ENCODE peak calls at places on chromosomes 6 and 20, in four cellular contexts. P, W, K and F are unnamed samples.

GRCh38 chr20:56460459-56460858 is 8.0 kb upstream of the RTF2 start:
- DNase-seq in W (no peak), P (no peak), K (no peak), F (no peak)

GRCh38 chr20:63653041-63653973 is at the start of gene STMN3:
- DNase-seq in W (peak), K (peak), P (peak), F (peak)

GRCh38 chr20:44422083-44422482 is 53.6 kb upstream of the TTPAL start:
- DNase-seq in K (no peak), P (no peak), W (no peak), F (no peak)

GRCh38 chr6:73985891-73986290 is 289.9 kb downstream of the CD109 start:
- DNase-seq in P (no peak), W (no peak), K (no peak), F (no peak)

GRCh38 chr20:33992145-33992922 is 1.4 kb upstream of the RALY start:
- DNase-seq in K (no peak), P (no peak), W (no peak), F (no peak)

GRCh38 chr6:167987811-167988495 is 9.5 kb upstream of the KIF25 start:
- DNase-seq in W (no peak), P (no peak), K (no peak), F (no peak)

GRCh38 chr6:46419576-46420002 is 71.7 kb downstream of the RCAN2 start:
- DNase-seq in W (peak), K (peak), P (peak), F (peak)

GRCh38 chr6:157139054-157139708 is 184.1 kb downstream of the TMEM242 start:
- DNase-seq in K (no peak), W (peak), P (no peak), F (peak)

GRCh38 chr6:146526192-146526591 is 17.4 kb upstream of the RAB32 start:
- DNase-seq in P (no peak), K (no peak), W (no peak), F (no peak)

GRCh38 chr20:40962733-40963504 is 65.7 kb upstream of the TOP1 start:
- DNase-seq in K (peak), W (peak), P (peak), F (peak)

GRCh38 chr6:57284056-57284455 is 33.4 kb upstream of the PRIM2 start:
- DNase-seq in P (no peak), K (no peak), W (no peak), F (no peak)

GRCh38 chr6:136723780-136724179 is 68.5 kb downstream of the MAP3K5 start:
- DNase-seq in K (no peak), P (no peak), W (no peak), F (no peak)

GRCh38 chr6:70552974-70553373 is 13.8 kb upstream of the SDHAF4 start:
- DNase-seq in P (no peak), W (no peak), K (no peak), F (no peak)

GRCh38 chr6:20020526-20020925 is 183.4 kb downstream of the ID4 start:
- DNase-seq in P (no peak), W (no peak), K (no peak), F (no peak)

GRCh38 chr20:16846011-16846410 is 97.9 kb downstream of the OTOR start:
- DNase-seq in W (no peak), K (no peak), P (no peak), F (no peak)

GRCh38 chr6:143784316-143784715 is 58.8 kb upstream of the LTV1 start:
- DNase-seq in W (no peak), P (no peak), K (no peak), F (no peak)

GRCh38 chr20:63230800-63231268 is 4.9 kb upstream of the BIRC7 start:
- DNase-seq in W (peak), K (peak), P (peak), F (peak)

GRCh38 chr6:54070025-54070424 is 41.2 kb upstream of the MLIP start:
- DNase-seq in P (no peak), K (no peak), W (no peak), F (no peak)

GRCh38 chr6:14117158-14118090 is at the start of gene CD83:
- DNase-seq in K (peak), P (peak), W (peak), F (peak)

GRCh38 chr6:7615611-7616383 is 25.8 kb downstream of the SNRNP48 start:
- DNase-seq in P (peak), W (peak), K (peak), F (no peak)

GRCh38 chr6:5260111-5260620 is 584 bp downstream of the LYRM4 start:
- DNase-seq in K (peak), W (peak), P (peak), F (peak)

GRCh38 chr6:137705166-137706064 is 161.6 kb upstream of the TNFAIP3 start:
- DNase-seq in K (peak), P (peak), W (peak), F (peak)

GRCh38 chr6:5471637-5472430 is 210.5 kb downstream of the FARS2 start:
- DNase-seq in P (peak), W (peak), K (peak), F (peak)

GRCh38 chr6:130944486-130944885 is 117.3 kb downstream of the SMLR1 start:
- DNase-seq in W (no peak), P (no peak), K (peak), F (no peak)

GRCh38 chr6:138467901-138468300 is 31.4 kb downstream of the NHSL1 start:
- DNase-seq in W (no peak), P (no peak), K (no peak), F (no peak)

GRCh38 chr6:21033575-21034026 is 499.3 kb downstream of the CDKAL1 start:
- DNase-seq in K (no peak), P (no peak), W (no peak), F (no peak)

GRCh38 chr20:49397525-49397924 is 84.9 kb downstream of the KCNB1 start:
- DNase-seq in K (no peak), W (peak), P (no peak), F (no peak)

GRCh38 chr20:33096921-33097320 is 17.5 kb downstream of the BPIFB4 start:
- DNase-seq in W (no peak), K (no peak), P (no peak), F (no peak)

GRCh38 chr6:106783631-106784566 is 154.5 kb downstream of the QRSL1 start:
- DNase-seq in K (no peak), P (no peak), W (no peak), F (no peak)

GRCh38 chr20:32227744-32228688 is 20.3 kb downstream of the POFUT1 start:
- DNase-seq in P (no peak), K (no peak), W (no peak), F (no peak)

GRCh38 chr20:57663241-57663640 is 43.0 kb upstream of the ZBP1 start:
- DNase-seq in P (peak), W (no peak), K (no peak), F (peak)

GRCh38 chr20:22684072-22684762 is 99.8 kb upstream of the FOXA2 start:
- DNase-seq in W (peak), P (peak), K (peak), F (peak)

GRCh38 chr20:44188752-44189151 is 1.8 kb upstream of the JPH2 start:
- DNase-seq in W (no peak), K (no peak), P (no peak), F (no peak)

GRCh38 chr6:69622230-69622629 is 174.6 kb downstream of the LMBRD1 start:
- DNase-seq in W (peak), K (no peak), P (no peak), F (no peak)

GRCh38 chr6:154604120-154604519 is 93.6 kb upstream of the CNKSR3 start:
- DNase-seq in P (no peak), W (no peak), K (no peak), F (no peak)

DNA sequence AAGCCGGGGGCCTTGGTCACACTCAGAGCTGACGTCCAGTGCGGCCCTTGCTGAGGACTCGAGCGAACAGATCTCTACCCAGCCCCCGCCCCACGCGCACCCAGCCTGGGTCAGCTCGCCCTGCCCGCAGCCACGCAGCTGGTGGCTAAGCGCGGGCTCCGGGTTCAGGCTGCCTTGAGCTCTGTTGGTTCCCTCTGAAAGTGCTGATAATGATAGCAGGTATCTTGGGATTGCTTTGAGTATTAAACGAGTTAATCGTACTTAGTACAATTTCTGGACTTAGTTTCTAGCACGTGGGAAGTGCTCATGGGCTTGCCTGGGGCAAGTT is 88.1 kb upstream of the TGM3 start:
- DNase-seq in K (no peak), P (no peak), W (no peak), F (no peak)
- TF ChIP-seq CTCF in K (no peak), P (peak), W (no peak), F (no peak)

GRCh38 chr20:18272451-18272850 is 15.9 kb upstream of the ZNF133 start:
- DNase-seq in K (no peak), W (no peak), P (no peak), F (no peak)
- TF ChIP-seq CTCF in K (peak), W (no peak), P (no peak), F (peak)

GRCh38 chr6:100913400-100914276 is 32.5 kb upstream of the ASCC3 start:
- DNase-seq in K (peak), P (peak), W (no peak), F (no peak)
- TF ChIP-seq CTCF in K (peak), P (no peak), W (no peak), F (no peak)

DNA sequence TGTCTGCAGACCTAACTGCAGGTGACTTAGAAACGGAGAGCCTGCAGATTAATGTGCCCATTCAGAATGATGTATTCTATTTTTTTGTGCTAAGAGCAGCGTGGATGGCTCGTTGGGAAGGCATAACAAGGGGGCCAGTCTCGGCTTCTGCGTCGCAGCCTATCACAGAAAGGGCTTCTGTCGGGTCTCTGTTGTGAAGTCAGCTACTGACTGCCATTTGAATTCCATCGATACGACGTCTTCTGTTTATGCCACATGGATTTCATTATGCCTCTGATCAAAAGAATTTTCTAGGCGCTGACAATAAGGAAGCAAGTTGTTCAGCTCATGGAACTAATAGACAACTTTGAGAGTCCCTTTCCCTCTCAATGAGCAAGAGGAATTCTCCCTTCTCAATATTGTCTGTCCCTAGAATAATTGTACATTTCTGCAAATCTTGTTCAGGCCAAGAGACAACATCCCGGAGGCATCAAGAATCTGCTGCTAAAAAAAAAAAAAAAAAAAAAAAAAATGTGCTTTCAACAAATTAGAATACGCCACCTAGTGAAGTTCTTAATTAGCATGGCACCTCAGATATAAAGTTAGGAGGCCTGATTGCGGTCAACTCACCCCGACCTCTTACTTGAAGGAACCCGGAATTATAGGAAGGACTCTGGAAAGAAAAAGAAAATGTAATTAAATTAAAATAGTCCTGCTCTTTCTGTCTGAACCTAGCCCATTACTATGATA is 223.9 kb downstream of the TSHZ2 start:
- DNase-seq in K (no peak), P (no peak), W (no peak), F (no peak)
- TF ChIP-seq CTCF in K (no peak), P (no peak), W (no peak), F (no peak)

DNA sequence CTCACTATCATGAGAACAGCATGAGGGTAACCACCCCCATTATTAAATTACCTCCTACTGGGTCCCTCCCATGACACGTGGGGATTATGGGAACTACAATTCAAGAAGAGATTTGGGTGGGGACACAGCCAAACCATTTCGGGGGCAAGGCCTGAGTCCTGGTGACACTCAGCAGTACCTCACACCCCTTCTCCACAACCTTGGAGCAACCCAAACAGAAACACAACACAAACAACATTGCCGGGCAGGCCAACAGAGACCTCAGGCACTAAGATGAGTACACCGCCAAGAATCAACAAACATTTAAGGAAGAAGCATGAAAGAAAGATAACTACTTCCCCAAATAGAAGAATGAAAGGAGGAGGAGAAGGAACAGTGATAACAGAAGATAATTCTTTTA is 16.9 kb downstream of the MOCS1 start:
- DNase-seq in K (no peak), P (no peak), W (no peak), F (no peak)
- TF ChIP-seq CTCF in K (no peak), P (no peak), W (no peak), F (no peak)

DNA sequence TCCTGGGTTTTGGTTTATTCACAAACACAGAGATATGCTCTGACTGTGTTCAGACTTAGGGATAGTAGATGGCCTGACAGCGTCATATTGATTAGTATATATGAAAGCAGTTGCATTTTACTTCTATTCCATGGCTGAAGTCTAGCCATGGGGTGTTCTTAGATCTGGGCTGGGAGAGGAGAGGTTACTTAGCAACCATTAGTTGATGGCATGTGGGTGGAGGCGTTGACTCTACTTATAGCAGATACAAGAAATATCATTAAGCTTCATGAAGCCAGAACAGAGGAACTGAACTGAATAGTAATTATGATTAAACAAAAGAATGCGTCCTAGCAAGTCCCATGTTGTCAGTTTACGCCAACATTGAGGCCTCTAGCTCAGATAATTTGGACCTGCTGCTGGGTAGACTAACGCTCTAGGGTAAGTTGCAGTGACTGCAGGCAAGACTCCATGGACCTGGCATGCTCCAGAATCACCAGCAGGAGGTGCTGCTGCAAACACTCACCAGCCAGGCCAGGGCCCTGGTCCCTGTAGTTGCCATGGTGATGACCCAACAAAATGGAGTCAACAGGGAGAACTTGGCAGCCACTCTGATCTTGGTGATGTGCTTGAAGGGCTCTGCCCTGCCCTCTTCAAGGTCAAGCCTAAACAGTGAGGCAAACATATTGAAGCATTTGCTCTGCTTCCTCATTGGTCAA is 477.4 kb downstream of the PREX1 start:
- DNase-seq in W (no peak), P (no peak), K (no peak), F (no peak)
- TF ChIP-seq CTCF in W (peak), P (peak), K (peak), F (peak)

DNA sequence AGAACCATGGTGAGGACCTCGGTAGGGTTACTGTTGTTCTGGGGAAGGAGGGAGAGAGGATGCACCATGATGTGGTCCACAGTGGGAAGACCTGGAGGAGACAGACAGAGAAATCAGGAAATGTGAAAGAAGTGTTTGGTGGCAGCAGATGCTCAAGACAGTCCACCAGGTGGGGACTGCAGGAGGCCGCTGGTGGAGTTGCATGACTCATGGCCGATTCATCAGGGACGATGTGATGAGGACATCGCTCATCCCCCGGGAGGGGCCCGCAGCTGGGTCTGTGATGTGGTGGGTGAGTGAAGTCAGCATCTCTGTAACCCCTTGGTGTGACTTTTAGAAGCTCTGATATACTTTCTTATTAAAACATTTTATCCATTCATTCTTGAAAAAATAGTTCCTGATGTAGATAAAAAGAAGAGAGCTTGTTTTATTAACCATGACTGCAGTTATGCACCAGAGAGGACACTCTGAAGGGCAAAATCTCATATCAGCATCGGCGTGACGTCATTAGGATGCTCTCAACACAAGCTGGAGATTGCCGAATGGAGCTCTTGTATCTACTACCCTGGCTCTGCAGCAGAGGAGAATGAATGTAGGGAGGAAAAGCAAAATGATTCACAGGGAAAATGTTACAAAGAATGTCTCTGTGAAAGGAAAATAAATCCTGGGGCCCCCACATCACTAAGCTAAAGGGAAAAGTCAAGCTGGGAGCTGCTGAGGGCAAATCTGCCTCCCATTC is 71.2 kb downstream of the RAMACL start:
- DNase-seq in W (no peak), K (no peak), P (no peak), F (peak)
- TF ChIP-seq CTCF in W (no peak), K (no peak), P (no peak), F (no peak)

GRCh38 chr20:51511861-51512619 is 30.5 kb downstream of the NFATC2 start:
- DNase-seq in P (no peak), K (no peak), W (no peak), F (no peak)
- TF ChIP-seq CTCF in P (no peak), K (no peak), W (no peak), F (no peak)

GRCh38 chr20:47482705-47483104 is 19.0 kb upstream of the NCOA3 start:
- DNase-seq in K (no peak), P (no peak), W (no peak), F (no peak)
- TF ChIP-seq CTCF in K (no peak), P (no peak), W (no peak), F (no peak)